ENCODE peak calls at places on chromosomes 16 and 17, in seven cellular contexts. M is fibroblast of the aortic adventitia, E is lower leg skin, S is AG04450, A is esophagus muscularis mucosa, F is choroid plexus epithelial cell, L is GM20000. C is an unnamed sample.

GRCh38 chr16:85334718-85335583 is 222.7 kb upstream of the CIBAR2 start:
- DNase-seq in M (no peak), E (no peak), S (no peak), A (no peak), F (peak), L (no peak), C (no peak)

GRCh38 chr17:36689089-36689667 is 87.8 kb downstream of the MRM1 start:
- DNase-seq in M (no peak), E (no peak), S (no peak), A (no peak), F (no peak), L (no peak), C (no peak)

GRCh38 chr16:14179116-14179515 is 108.0 kb downstream of the MRTFB start:
- DNase-seq in M (no peak), E (no peak), S (no peak), A (no peak), F (peak), L (no peak), C (no peak)

GRCh38 chr17:1899403-1900000 is 69.7 kb downstream of the RPA1 start:
- DNase-seq in M (no peak), E (no peak), S (no peak), A (no peak), F (no peak), L (no peak), C (no peak)

GRCh38 chr17:31692632-31693031 is 166.4 kb downstream of the COPRS start:
- DNase-seq in M (no peak), E (no peak), S (no peak), A (no peak), F (no peak), L (no peak), C (no peak)

GRCh38 chr17:1638171-1638583 is 7.4 kb downstream of the SCARF1 start:
- DNase-seq in M (no peak), E (no peak), S (no peak), A (no peak), F (no peak), L (no peak), C (no peak)

GRCh38 chr17:47273245-47273644 is 19.6 kb downstream of the ITGB3 start:
- DNase-seq in M (no peak), E (no peak), S (no peak), A (no peak), F (no peak), L (no peak), C (no peak)

GRCh38 chr17:145671-146541 is 8.5 kb downstream of the SCGB1C2 start:
- DNase-seq in M (no peak), E (peak), S (no peak), A (no peak), F (no peak), L (no peak), C (peak)

GRCh38 chr16:89502319-89502843 is 5.8 kb upstream of the SPG7 start:
- DNase-seq in M (peak), E (no peak), S (no peak), A (no peak), F (no peak), L (no peak), C (peak)

GRCh38 chr17:64393000-64393402 is 2.3 kb upstream of the PECAM1 start:
- DNase-seq in M (no peak), E (no peak), S (no peak), A (no peak), F (no peak), L (no peak), C (peak)

GRCh38 chr16:6549415-6549814 is 783.2 kb upstream of the RBFOX1 start:
- DNase-seq in M (no peak), E (no peak), S (no peak), A (no peak), F (no peak), L (no peak), C (no peak)

GRCh38 chr17:81002013-81002384 is 10.4 kb downstream of the CHMP6 start:
- DNase-seq in M (no peak), E (no peak), S (no peak), A (no peak), F (no peak), L (no peak), C (no peak)

GRCh38 chr16:5222770-5223169 is 125.2 kb upstream of the EEF2KMT start:
- DNase-seq in M (no peak), E (no peak), S (no peak), A (no peak), F (no peak), L (no peak), C (no peak)

GRCh38 chr17:78999947-79000395 is 9.6 kb downstream of the CANT1 start:
- DNase-seq in M (no peak), E (no peak), S (no peak), A (no peak), F (no peak), L (no peak), C (no peak)

GRCh38 chr16:50839920-50840729 is 98.2 kb downstream of the CYLD start:
- DNase-seq in M (no peak), E (no peak), S (no peak), A (no peak), F (no peak), L (no peak), C (no peak)
- TF ChIP-seq CTCF in M (no peak), E (no peak), S (no peak), A (no peak), F (no peak), L (no peak), C (no peak)

GRCh38 chr17:65553009-65553645 is 8.3 kb downstream of the AXIN2 start:
- DNase-seq in M (peak), E (no peak), S (peak), A (no peak), F (peak), L (no peak), C (no peak)

GRCh38 chr17:65556014-65556909 is 5.2 kb downstream of the AXIN2 start:
- DNase-seq in M (peak), E (peak), S (no peak), A (peak), F (peak), L (peak), C (peak)

GRCh38 chr17:65556910-65557348 is 4.5 kb downstream of the AXIN2 start:
- DNase-seq in M (peak), E (no peak), S (no peak), A (no peak), F (no peak), L (no peak), C (no peak)

GRCh38 chr17:65553646-65554567 is 7.5 kb downstream of the AXIN2 start:
- DNase-seq in M (peak), E (no peak), S (no peak), A (no peak), F (no peak), L (no peak), C (no peak)

DNA sequence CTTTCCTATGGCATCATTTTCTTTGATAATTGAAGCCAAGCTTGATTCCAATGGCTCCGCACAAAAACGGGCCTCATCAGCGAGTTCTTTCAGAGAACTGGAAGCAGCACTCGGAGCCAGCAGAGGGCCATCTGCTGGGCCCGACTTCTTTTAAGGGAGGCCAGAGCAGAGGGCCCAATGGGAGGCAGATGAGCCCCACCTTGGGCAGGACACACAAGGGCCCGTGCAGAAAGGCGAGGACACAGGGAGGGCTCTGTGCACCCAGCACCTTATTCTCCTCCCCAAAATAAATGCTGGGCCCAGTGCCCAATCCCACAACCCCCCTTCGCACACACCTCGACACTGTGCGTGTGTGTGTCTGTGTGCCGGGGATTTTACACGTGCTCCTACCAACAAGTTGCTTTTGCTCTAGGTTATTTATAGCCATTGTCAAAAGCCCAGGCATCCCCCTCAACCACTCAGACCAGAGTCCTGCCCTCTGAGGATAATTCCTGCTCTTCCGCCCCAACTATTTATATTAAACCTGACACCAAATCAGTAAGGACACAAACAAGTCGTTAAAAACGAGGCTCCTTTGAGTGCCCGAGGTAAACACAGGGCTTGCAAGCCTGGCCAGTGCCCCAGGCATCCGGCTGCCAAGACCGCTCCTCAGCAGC is 6.8 kb downstream of the AXIN2 start:
- DNase-seq in M (peak), E (no peak), S (no peak), A (no peak), F (no peak), L (no peak), C (no peak)
- TF ChIP-seq CTCF in M (peak), E (no peak), S (peak), A (peak), F (peak), L (no peak), C (peak)

GRCh38 chr16:17301184-17301583 is 169.6 kb downstream of the XYLT1 start:
- DNase-seq in M (no peak), E (no peak), S (no peak), A (no peak), F (no peak), L (no peak), C (no peak)
- TF ChIP-seq CTCF in M (no peak), E (no peak), S (no peak), A (no peak), F (no peak), L (no peak), C (no peak)

DNA sequence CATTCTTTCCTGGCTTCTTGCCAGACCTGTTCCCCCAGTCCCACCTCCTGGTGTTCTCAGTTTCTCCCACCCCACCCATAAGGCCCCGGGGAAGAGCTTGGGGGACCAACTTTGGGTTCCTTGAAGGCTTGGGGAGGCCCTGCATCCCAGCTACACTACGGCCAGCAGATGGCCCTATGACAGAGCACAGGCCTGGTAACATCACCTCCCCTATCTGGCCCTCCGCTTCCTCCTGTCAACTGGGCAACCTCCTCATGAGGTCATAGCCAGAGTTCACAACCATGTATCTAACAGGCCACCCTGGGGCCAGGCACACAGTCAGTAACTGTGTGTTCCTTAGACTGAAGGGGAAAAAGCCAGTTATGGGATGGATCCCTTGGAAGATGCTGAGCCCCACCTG is 31.4 kb downstream of the MYO15A start:
- DNase-seq in M (peak), E (no peak), S (no peak), A (no peak), F (peak), L (no peak), C (no peak)
- TF ChIP-seq CTCF in M (peak), E (no peak), S (peak), A (no peak), F (peak), L (peak), C (no peak)